ENCODE peak calls at places on chromosomes 7 and 10, in five cellular contexts. S, E, I, U and D are unnamed samples.

GRCh38 chr10:112365014-112365432 is 8.9 kb upstream of the ACSL5 start:
- DNase-seq in E (no peak), I (no peak), U (no peak), S (no peak), D (no peak)

GRCh38 chr10:103500481-103500880 is 7.0 kb downstream of the NEURL1 start:
- DNase-seq in S (no peak), I (no peak), U (no peak), E (no peak), D (no peak)

GRCh38 chr10:88218362-88218761 is 354.9 kb downstream of the PTEN start:
- DNase-seq in U (no peak), I (no peak), E (no peak), S (no peak), D (no peak)

GRCh38 chr10:97065128-97065527 is 120.6 kb downstream of the SLIT1 start:
- DNase-seq in U (no peak), I (no peak), E (no peak), S (no peak), D (no peak)

GRCh38 chr10:101839421-101840063 is 4.1 kb downstream of the KCNIP2 start:
- DNase-seq in S (no peak), E (peak; percentile 29), U (no peak), I (no peak), D (peak; percentile 76)

GRCh38 chr7:3028071-3028766 is 15.4 kb downstream of the CARD11 start:
- DNase-seq in S (no peak), I (no peak), U (no peak), E (peak; percentile 50), D (no peak)

GRCh38 chr7:100489824-100490223 is 6.1 kb downstream of the NYAP1 start:
- DNase-seq in E (peak; percentile 97), U (peak; percentile 87), S (peak; percentile 79), I (peak; percentile 98), D (no peak)

GRCh38 chr7:130356760-130357611 is 12.4 kb downstream of the CPA5 start:
- DNase-seq in E (peak; percentile 74), S (no peak), U (no peak), I (no peak), D (no peak)

GRCh38 chr7:80876894-80877414 is 41.9 kb downstream of the SEMA3C start:
- DNase-seq in U (peak; percentile 20), I (no peak), E (no peak), S (no peak), D (no peak)

GRCh38 chr10:31149835-31150512 is 118.3 kb upstream of the ZNF438 start:
- DNase-seq in I (no peak), E (no peak), U (no peak), S (no peak), D (no peak)

GRCh38 chr7:16098585-16099179 is 322.7 kb downstream of the CRPPA start:
- DNase-seq in S (no peak), U (no peak), E (no peak), I (no peak), D (no peak)

GRCh38 chr7:133481676-133482075 is 228.8 kb downstream of the EXOC4 start:
- DNase-seq in U (peak; percentile 33), E (no peak), S (no peak), I (no peak), D (no peak)

GRCh38 chr7:137923380-137923779 is 76.6 kb upstream of the DGKI start:
- DNase-seq in I (no peak), U (no peak), S (no peak), E (no peak), D (no peak)

GRCh38 chr7:28018446-28018845 is 162.1 kb downstream of the JAZF1 start:
- DNase-seq in E (no peak), S (no peak), U (no peak), I (no peak), D (no peak)

GRCh38 chr10:103765981-103766380 is 89.4 kb downstream of the SH3PXD2A start:
- DNase-seq in U (no peak), E (no peak), S (no peak), I (no peak), D (peak; percentile 66)

GRCh38 chr10:99870051-99870730 is 87.8 kb downstream of the ABCC2 start:
- DNase-seq in I (no peak), S (no peak), U (no peak), E (no peak), D (peak; percentile 18)

GRCh38 chr10:101021239-101021638 is 9.7 kb downstream of the PDZD7 start:
- DNase-seq in U (no peak), S (no peak), I (no peak), E (no peak), D (no peak)

GRCh38 chr7:36360244-36360643 is 29.4 kb upstream of the ANLN start:
- DNase-seq in I (no peak), S (no peak), E (no peak), U (peak; percentile 90), D (no peak)

GRCh38 chr7:94418851-94419250 is 24.2 kb downstream of the COL1A2 start:
- DNase-seq in S (no peak), I (no peak), E (no peak), U (no peak), D (no peak)

GRCh38 chr7:154698726-154699291 is 304.1 kb downstream of the PAXIP1 start:
- DNase-seq in U (no peak), S (no peak), E (peak; percentile 40), I (no peak), D (no peak)

GRCh38 chr10:77350711-77351119 is 286.9 kb downstream of the KCNMA1 start:
- DNase-seq in E (no peak), S (no peak), I (no peak), U (no peak), D (no peak)

GRCh38 chr10:104391150-104391968 is 37.7 kb downstream of the CFAP58 start:
- DNase-seq in E (no peak), I (no peak), S (no peak), U (no peak), D (no peak)

GRCh38 chr7:155804897-155805825 is 7.1 kb downstream of the SHH start:
- DNase-seq in U (peak; percentile 25), S (peak; percentile 89), I (no peak), E (peak; percentile 24), D (no peak)

GRCh38 chr7:156104501-156105336 is 292.5 kb upstream of the SHH start:
- DNase-seq in I (no peak), U (no peak), E (no peak), S (no peak), D (no peak)

GRCh38 chr7:150972746-150973145 is 5.4 kb downstream of the KCNH2 start:
- DNase-seq in S (no peak), E (no peak), I (no peak), U (no peak), D (no peak)